ENCODE peak calls at places on chromosomes 3 and 15, in nine cellular contexts. H is stimulated activated CD4-positive, alpha-beta T cell treated with anti-CD3 and anti-CD28 coated beads, TNF-alpha, amount 100 ng/mL, for 24 hours; D is pancreas; K is germinal center; E is KG1; C is stimulated activated CD8-positive, alpha-beta memory T cell treated with anti-CD3 and anti-CD28 coated beads, Interleukin-4, amount 100 ng/mL, for 4 hours; G is fibroblast of the conjunctiva; I is EH; J is A549. U is an unnamed sample.

GRCh38 chr15:85752591-85752990 is 42.1 kb downstream of the KLHL25 start:
- DNase-seq in C (no peak), I (no peak), K (no peak), G (no peak), H (no peak), D (peak), J (no peak), E (no peak), U (no peak)

GRCh38 chr15:29081781-29082180 is 187.8 kb downstream of the NSMCE3 start:
- DNase-seq in I (no peak), J (no peak), E (no peak), D (no peak), K (no peak), G (no peak), H (no peak), C (no peak), U (no peak)

GRCh38 chr15:92647467-92648163 is 8.0 kb downstream of the FAM174B start:
- DNase-seq in C (no peak), I (no peak), G (no peak), J (no peak), E (no peak), K (no peak), D (no peak), H (no peak), U (no peak)

GRCh38 chr3:108380128-108380795 is 83.9 kb downstream of the HHLA2 start:
- DNase-seq in G (no peak), D (no peak), E (no peak), H (no peak), K (no peak), I (no peak), J (no peak), C (no peak), U (no peak)

GRCh38 chr15:45862034-45862433 is 227.2 kb downstream of the SQOR start:
- DNase-seq in K (no peak), C (no peak), E (no peak), J (no peak), D (no peak), I (peak), G (no peak), H (no peak), U (no peak)

GRCh38 chr3:148075829-148076716 is 621.6 kb upstream of the AGTR1 start:
- DNase-seq in E (no peak), C (no peak), D (no peak), H (no peak), J (peak), G (peak), I (peak), K (no peak), U (no peak)

GRCh38 chr15:37981781-37982180 is 47.3 kb downstream of the TMCO5A start:
- DNase-seq in G (peak), D (no peak), H (no peak), C (no peak), E (no peak), J (no peak), I (peak), K (no peak), U (no peak)

GRCh38 chr15:98953000-98953776 is 54.4 kb downstream of the PGPEP1L start:
- DNase-seq in G (no peak), D (no peak), I (no peak), H (no peak), E (no peak), K (no peak), C (no peak), J (no peak), U (no peak)

GRCh38 chr3:16066975-16067374 is 107.5 kb upstream of the GALNT15 start:
- DNase-seq in I (peak), E (no peak), D (no peak), C (no peak), J (no peak), H (no peak), G (no peak), K (no peak), U (no peak)

GRCh38 chr3:57805674-57806073 is 49.6 kb downstream of the SLMAP start:
- DNase-seq in K (no peak), C (no peak), D (no peak), J (peak), H (no peak), E (no peak), I (peak), G (peak), U (no peak)

GRCh38 chr3:39449796-39450195 is 17.7 kb upstream of the MOBP start:
- DNase-seq in J (no peak), K (no peak), H (no peak), D (no peak), C (no peak), I (no peak), G (no peak), E (no peak), U (no peak)

GRCh38 chr3:160870327-160870726 is 114.3 kb downstream of the PPM1L start:
- DNase-seq in D (no peak), K (no peak), J (no peak), H (no peak), C (no peak), I (no peak), G (no peak), E (no peak), U (no peak)

GRCh38 chr3:145055375-145056076 is 1083.9 kb downstream of the DIPK2A start:
- DNase-seq in G (no peak), J (no peak), I (no peak), K (no peak), C (no peak), D (no peak), H (no peak), E (no peak), U (no peak)

GRCh38 chr3:43144811-43145490 is 39.1 kb upstream of the POMGNT2 start:
- DNase-seq in K (no peak), C (no peak), E (no peak), J (no peak), D (no peak), H (no peak), G (peak), I (peak), U (no peak)

GRCh38 chr3:171328419-171329082 is 131.7 kb downstream of the TNIK start:
- DNase-seq in C (no peak), J (no peak), D (no peak), K (no peak), G (no peak), I (peak), H (no peak), E (no peak), U (no peak)

GRCh38 chr3:127747066-127747465 is 74.3 kb downstream of the ABTB1 start:
- DNase-seq in D (no peak), I (no peak), H (no peak), G (no peak), E (no peak), C (no peak), J (no peak), K (no peak), U (no peak)

GRCh38 chr3:127749787-127750225 is 72.5 kb downstream of the MGLL start:
- DNase-seq in J (no peak), K (no peak), H (no peak), D (no peak), E (no peak), C (no peak), G (no peak), I (no peak), U (no peak)

GRCh38 chr3:106457278-106458210 is 588.7 kb upstream of the CBLB start:
- DNase-seq in G (peak), E (no peak), H (no peak), I (peak), D (no peak), J (peak), K (no peak), C (no peak), U (no peak)

GRCh38 chr3:33940149-33940548 is 141.7 kb downstream of the PDCD6IP start:
- DNase-seq in C (no peak), J (no peak), I (no peak), D (no peak), K (no peak), G (no peak), E (no peak), H (no peak), U (no peak)

U was measured in esophagus squamous epithelium.